ENCODE peak calls at places on chromosomes 11 and 22, in nine cellular contexts. One of them, this sample, is unnamed.

GRCh38 chr11:65858354-65859133 is 564 bp upstream of the CFL1 start:
- ATAC-seq in IMR-90: peak
- ATAC-seq in mucosa of descending colon: no peak
- ATAC-seq in activated B cell treated with CpG ODN at 0.5 μM for 24 hours: no peak
- ATAC-seq in activated naive CD8-positive, alpha-beta T cell treated with anti-CD3 and anti-CD28 coated beads, Interleukin-2, amount 50 U/mL, for 24 hours: no peak
- ATAC-seq in CD8-positive, alpha-beta T cell: no peak
- ATAC-seq in Right ventricle myocardium inferior: no peak
- ATAC-seq in stimulated activated naive CD8-positive, alpha-beta T cell treated with anti-CD3 and anti-CD28 coated beads, Interleukin-15, amount 100 ng/mL, for 72 hours: no peak
- ATAC-seq in Right ventricle myocardium superior: peak
- ATAC-seq in this sample: peak

GRCh38 chr22:40204331-40205116 is 26.8 kb downstream of the TNRC6B start:
- ATAC-seq in IMR-90: peak
- ATAC-seq in mucosa of descending colon: peak
- ATAC-seq in activated B cell treated with CpG ODN at 0.5 μM for 24 hours: no peak
- ATAC-seq in activated naive CD8-positive, alpha-beta T cell treated with anti-CD3 and anti-CD28 coated beads, Interleukin-2, amount 50 U/mL, for 24 hours: no peak
- ATAC-seq in CD8-positive, alpha-beta T cell: no peak
- ATAC-seq in Right ventricle myocardium inferior: peak
- ATAC-seq in stimulated activated naive CD8-positive, alpha-beta T cell treated with anti-CD3 and anti-CD28 coated beads, Interleukin-15, amount 100 ng/mL, for 72 hours: no peak
- ATAC-seq in Right ventricle myocardium superior: peak
- ATAC-seq in this sample: peak

GRCh38 chr11:68488623-68489022 is 28.1 kb downstream of the PPP6R3 start:
- ATAC-seq in IMR-90: no peak
- ATAC-seq in mucosa of descending colon: no peak
- ATAC-seq in activated B cell treated with CpG ODN at 0.5 μM for 24 hours: no peak
- ATAC-seq in activated naive CD8-positive, alpha-beta T cell treated with anti-CD3 and anti-CD28 coated beads, Interleukin-2, amount 50 U/mL, for 24 hours: no peak
- ATAC-seq in CD8-positive, alpha-beta T cell: no peak
- ATAC-seq in Right ventricle myocardium inferior: no peak
- ATAC-seq in stimulated activated naive CD8-positive, alpha-beta T cell treated with anti-CD3 and anti-CD28 coated beads, Interleukin-15, amount 100 ng/mL, for 72 hours: no peak
- ATAC-seq in Right ventricle myocardium superior: peak
- ATAC-seq in this sample: no peak

GRCh38 chr11:15113381-15113780 is 1.3 kb upstream of the INSC start:
- ATAC-seq in IMR-90: no peak
- ATAC-seq in mucosa of descending colon: peak
- ATAC-seq in activated B cell treated with CpG ODN at 0.5 μM for 24 hours: peak
- ATAC-seq in activated naive CD8-positive, alpha-beta T cell treated with anti-CD3 and anti-CD28 coated beads, Interleukin-2, amount 50 U/mL, for 24 hours: peak
- ATAC-seq in CD8-positive, alpha-beta T cell: peak
- ATAC-seq in Right ventricle myocardium inferior: no peak
- ATAC-seq in stimulated activated naive CD8-positive, alpha-beta T cell treated with anti-CD3 and anti-CD28 coated beads, Interleukin-15, amount 100 ng/mL, for 72 hours: peak
- ATAC-seq in Right ventricle myocardium superior: no peak
- ATAC-seq in this sample: no peak

GRCh38 chr11:46663277-46663940 is 37.0 kb downstream of the ARHGAP1 start:
- ATAC-seq in IMR-90: peak
- ATAC-seq in mucosa of descending colon: no peak
- ATAC-seq in activated B cell treated with CpG ODN at 0.5 μM for 24 hours: no peak
- ATAC-seq in activated naive CD8-positive, alpha-beta T cell treated with anti-CD3 and anti-CD28 coated beads, Interleukin-2, amount 50 U/mL, for 24 hours: no peak
- ATAC-seq in CD8-positive, alpha-beta T cell: no peak
- ATAC-seq in Right ventricle myocardium inferior: no peak
- ATAC-seq in stimulated activated naive CD8-positive, alpha-beta T cell treated with anti-CD3 and anti-CD28 coated beads, Interleukin-15, amount 100 ng/mL, for 72 hours: no peak
- ATAC-seq in Right ventricle myocardium superior: no peak
- ATAC-seq in this sample: no peak

GRCh38 chr22:37533995-37534394 is 14.8 kb upstream of the CARD10 start:
- ATAC-seq in IMR-90: peak
- ATAC-seq in mucosa of descending colon: peak
- ATAC-seq in activated B cell treated with CpG ODN at 0.5 μM for 24 hours: no peak
- ATAC-seq in activated naive CD8-positive, alpha-beta T cell treated with anti-CD3 and anti-CD28 coated beads, Interleukin-2, amount 50 U/mL, for 24 hours: peak
- ATAC-seq in CD8-positive, alpha-beta T cell: no peak
- ATAC-seq in Right ventricle myocardium inferior: no peak
- ATAC-seq in stimulated activated naive CD8-positive, alpha-beta T cell treated with anti-CD3 and anti-CD28 coated beads, Interleukin-15, amount 100 ng/mL, for 72 hours: peak
- ATAC-seq in Right ventricle myocardium superior: no peak
- ATAC-seq in this sample: peak

GRCh38 chr11:693887-694562 is 997 bp downstream of the DEAF1 start:
- ATAC-seq in IMR-90: no peak
- ATAC-seq in mucosa of descending colon: no peak
- ATAC-seq in activated B cell treated with CpG ODN at 0.5 μM for 24 hours: no peak
- ATAC-seq in activated naive CD8-positive, alpha-beta T cell treated with anti-CD3 and anti-CD28 coated beads, Interleukin-2, amount 50 U/mL, for 24 hours: no peak
- ATAC-seq in CD8-positive, alpha-beta T cell: no peak
- ATAC-seq in Right ventricle myocardium inferior: no peak
- ATAC-seq in stimulated activated naive CD8-positive, alpha-beta T cell treated with anti-CD3 and anti-CD28 coated beads, Interleukin-15, amount 100 ng/mL, for 72 hours: no peak
- ATAC-seq in Right ventricle myocardium superior: no peak
- ATAC-seq in this sample: no peak

GRCh38 chr22:45977003-45977395 is at the start of gene WNT7B:
- ATAC-seq in IMR-90: no peak
- ATAC-seq in mucosa of descending colon: peak
- ATAC-seq in activated B cell treated with CpG ODN at 0.5 μM for 24 hours: no peak
- ATAC-seq in activated naive CD8-positive, alpha-beta T cell treated with anti-CD3 and anti-CD28 coated beads, Interleukin-2, amount 50 U/mL, for 24 hours: no peak
- ATAC-seq in CD8-positive, alpha-beta T cell: no peak
- ATAC-seq in Right ventricle myocardium inferior: no peak
- ATAC-seq in stimulated activated naive CD8-positive, alpha-beta T cell treated with anti-CD3 and anti-CD28 coated beads, Interleukin-15, amount 100 ng/mL, for 72 hours: no peak
- ATAC-seq in Right ventricle myocardium superior: no peak
- ATAC-seq in this sample: no peak

GRCh38 chr11:103091024-103091423 is 936 bp downstream of the DCUN1D5 start:
- ATAC-seq in IMR-90: peak
- ATAC-seq in mucosa of descending colon: no peak
- ATAC-seq in activated B cell treated with CpG ODN at 0.5 μM for 24 hours: no peak
- ATAC-seq in activated naive CD8-positive, alpha-beta T cell treated with anti-CD3 and anti-CD28 coated beads, Interleukin-2, amount 50 U/mL, for 24 hours: no peak
- ATAC-seq in CD8-positive, alpha-beta T cell: no peak
- ATAC-seq in Right ventricle myocardium inferior: no peak
- ATAC-seq in stimulated activated naive CD8-positive, alpha-beta T cell treated with anti-CD3 and anti-CD28 coated beads, Interleukin-15, amount 100 ng/mL, for 72 hours: no peak
- ATAC-seq in Right ventricle myocardium superior: no peak
- ATAC-seq in this sample: peak

GRCh38 chr22:36151006-36151595 is 9.5 kb downstream of the APOL3 start:
- ATAC-seq in IMR-90: no peak
- ATAC-seq in mucosa of descending colon: no peak
- ATAC-seq in activated B cell treated with CpG ODN at 0.5 μM for 24 hours: no peak
- ATAC-seq in activated naive CD8-positive, alpha-beta T cell treated with anti-CD3 and anti-CD28 coated beads, Interleukin-2, amount 50 U/mL, for 24 hours: no peak
- ATAC-seq in CD8-positive, alpha-beta T cell: no peak
- ATAC-seq in Right ventricle myocardium inferior: peak
- ATAC-seq in stimulated activated naive CD8-positive, alpha-beta T cell treated with anti-CD3 and anti-CD28 coated beads, Interleukin-15, amount 100 ng/mL, for 72 hours: no peak
- ATAC-seq in Right ventricle myocardium superior: peak
- ATAC-seq in this sample: no peak

GRCh38 chr11:109378049-109378448 is 43.9 kb upstream of the C11orf87 start:
- ATAC-seq in IMR-90: no peak
- ATAC-seq in mucosa of descending colon: no peak
- ATAC-seq in activated B cell treated with CpG ODN at 0.5 μM for 24 hours: no peak
- ATAC-seq in activated naive CD8-positive, alpha-beta T cell treated with anti-CD3 and anti-CD28 coated beads, Interleukin-2, amount 50 U/mL, for 24 hours: no peak
- ATAC-seq in CD8-positive, alpha-beta T cell: no peak
- ATAC-seq in Right ventricle myocardium inferior: peak
- ATAC-seq in stimulated activated naive CD8-positive, alpha-beta T cell treated with anti-CD3 and anti-CD28 coated beads, Interleukin-15, amount 100 ng/mL, for 72 hours: no peak
- ATAC-seq in Right ventricle myocardium superior: peak
- ATAC-seq in this sample: no peak

GRCh38 chr11:118334746-118335145 is 7.8 kb downstream of the CD3D start:
- ATAC-seq in IMR-90: no peak
- ATAC-seq in mucosa of descending colon: no peak
- ATAC-seq in activated B cell treated with CpG ODN at 0.5 μM for 24 hours: no peak
- ATAC-seq in activated naive CD8-positive, alpha-beta T cell treated with anti-CD3 and anti-CD28 coated beads, Interleukin-2, amount 50 U/mL, for 24 hours: no peak
- ATAC-seq in CD8-positive, alpha-beta T cell: peak
- ATAC-seq in Right ventricle myocardium inferior: no peak
- ATAC-seq in stimulated activated naive CD8-positive, alpha-beta T cell treated with anti-CD3 and anti-CD28 coated beads, Interleukin-15, amount 100 ng/mL, for 72 hours: no peak
- ATAC-seq in Right ventricle myocardium superior: no peak
- ATAC-seq in this sample: no peak

GRCh38 chr11:35893796-35894475 is 49.9 kb upstream of the LDLRAD3 start:
- ATAC-seq in IMR-90: no peak
- ATAC-seq in mucosa of descending colon: peak
- ATAC-seq in activated B cell treated with CpG ODN at 0.5 μM for 24 hours: no peak
- ATAC-seq in activated naive CD8-positive, alpha-beta T cell treated with anti-CD3 and anti-CD28 coated beads, Interleukin-2, amount 50 U/mL, for 24 hours: no peak
- ATAC-seq in CD8-positive, alpha-beta T cell: no peak
- ATAC-seq in Right ventricle myocardium inferior: no peak
- ATAC-seq in stimulated activated naive CD8-positive, alpha-beta T cell treated with anti-CD3 and anti-CD28 coated beads, Interleukin-15, amount 100 ng/mL, for 72 hours: no peak
- ATAC-seq in Right ventricle myocardium superior: no peak
- ATAC-seq in this sample: no peak

GRCh38 chr11:82889133-82890001 is 10.9 kb downstream of the PRCP start:
- ATAC-seq in IMR-90: no peak
- ATAC-seq in mucosa of descending colon: peak
- ATAC-seq in activated B cell treated with CpG ODN at 0.5 μM for 24 hours: peak
- ATAC-seq in activated naive CD8-positive, alpha-beta T cell treated with anti-CD3 and anti-CD28 coated beads, Interleukin-2, amount 50 U/mL, for 24 hours: no peak
- ATAC-seq in CD8-positive, alpha-beta T cell: no peak
- ATAC-seq in Right ventricle myocardium inferior: peak
- ATAC-seq in stimulated activated naive CD8-positive, alpha-beta T cell treated with anti-CD3 and anti-CD28 coated beads, Interleukin-15, amount 100 ng/mL, for 72 hours: no peak
- ATAC-seq in Right ventricle myocardium superior: peak
- ATAC-seq in this sample: no peak

GRCh38 chr11:19526119-19526518 is 186.5 kb upstream of the NAV2 start:
- ATAC-seq in IMR-90: no peak
- ATAC-seq in mucosa of descending colon: no peak
- ATAC-seq in activated B cell treated with CpG ODN at 0.5 μM for 24 hours: no peak
- ATAC-seq in activated naive CD8-positive, alpha-beta T cell treated with anti-CD3 and anti-CD28 coated beads, Interleukin-2, amount 50 U/mL, for 24 hours: no peak
- ATAC-seq in CD8-positive, alpha-beta T cell: no peak
- ATAC-seq in Right ventricle myocardium inferior: no peak
- ATAC-seq in stimulated activated naive CD8-positive, alpha-beta T cell treated with anti-CD3 and anti-CD28 coated beads, Interleukin-15, amount 100 ng/mL, for 72 hours: no peak
- ATAC-seq in Right ventricle myocardium superior: no peak
- ATAC-seq in this sample: no peak

GRCh38 chr11:71428861-71429435 is 19.2 kb downstream of the DHCR7 start:
- ATAC-seq in IMR-90: no peak
- ATAC-seq in mucosa of descending colon: no peak
- ATAC-seq in activated B cell treated with CpG ODN at 0.5 μM for 24 hours: no peak
- ATAC-seq in activated naive CD8-positive, alpha-beta T cell treated with anti-CD3 and anti-CD28 coated beads, Interleukin-2, amount 50 U/mL, for 24 hours: no peak
- ATAC-seq in CD8-positive, alpha-beta T cell: no peak
- ATAC-seq in Right ventricle myocardium inferior: peak
- ATAC-seq in stimulated activated naive CD8-positive, alpha-beta T cell treated with anti-CD3 and anti-CD28 coated beads, Interleukin-15, amount 100 ng/mL, for 72 hours: no peak
- ATAC-seq in Right ventricle myocardium superior: peak
- ATAC-seq in this sample: no peak

GRCh38 chr11:24723231-24723630 is 226.4 kb downstream of the LUZP2 start:
- ATAC-seq in IMR-90: no peak
- ATAC-seq in mucosa of descending colon: no peak
- ATAC-seq in activated B cell treated with CpG ODN at 0.5 μM for 24 hours: no peak
- ATAC-seq in activated naive CD8-positive, alpha-beta T cell treated with anti-CD3 and anti-CD28 coated beads, Interleukin-2, amount 50 U/mL, for 24 hours: no peak
- ATAC-seq in CD8-positive, alpha-beta T cell: no peak
- ATAC-seq in Right ventricle myocardium inferior: no peak
- ATAC-seq in stimulated activated naive CD8-positive, alpha-beta T cell treated with anti-CD3 and anti-CD28 coated beads, Interleukin-15, amount 100 ng/mL, for 72 hours: no peak
- ATAC-seq in Right ventricle myocardium superior: no peak
- ATAC-seq in this sample: no peak

GRCh38 chr11:3346587-3346986 is 32.4 kb downstream of the ZNF195 start:
- ATAC-seq in IMR-90: no peak
- ATAC-seq in mucosa of descending colon: no peak
- ATAC-seq in activated B cell treated with CpG ODN at 0.5 μM for 24 hours: no peak
- ATAC-seq in activated naive CD8-positive, alpha-beta T cell treated with anti-CD3 and anti-CD28 coated beads, Interleukin-2, amount 50 U/mL, for 24 hours: no peak
- ATAC-seq in CD8-positive, alpha-beta T cell: no peak
- ATAC-seq in Right ventricle myocardium inferior: no peak
- ATAC-seq in stimulated activated naive CD8-positive, alpha-beta T cell treated with anti-CD3 and anti-CD28 coated beads, Interleukin-15, amount 100 ng/mL, for 72 hours: no peak
- ATAC-seq in Right ventricle myocardium superior: no peak
- ATAC-seq in this sample: no peak

GRCh38 chr11:102666331-102666957 is 39.1 kb downstream of the MMP27 start:
- ATAC-seq in IMR-90: peak
- ATAC-seq in mucosa of descending colon: peak
- ATAC-seq in activated B cell treated with CpG ODN at 0.5 μM for 24 hours: peak
- ATAC-seq in activated naive CD8-positive, alpha-beta T cell treated with anti-CD3 and anti-CD28 coated beads, Interleukin-2, amount 50 U/mL, for 24 hours: no peak
- ATAC-seq in CD8-positive, alpha-beta T cell: no peak
- ATAC-seq in Right ventricle myocardium inferior: no peak
- ATAC-seq in stimulated activated naive CD8-positive, alpha-beta T cell treated with anti-CD3 and anti-CD28 coated beads, Interleukin-15, amount 100 ng/mL, for 72 hours: no peak
- ATAC-seq in Right ventricle myocardium superior: peak
- ATAC-seq in this sample: peak

GRCh38 chr11:2924381-2924780 is 4.8 kb downstream of the PHLDA2 start:
- ATAC-seq in IMR-90: no peak
- ATAC-seq in mucosa of descending colon: peak
- ATAC-seq in activated B cell treated with CpG ODN at 0.5 μM for 24 hours: no peak
- ATAC-seq in activated naive CD8-positive, alpha-beta T cell treated with anti-CD3 and anti-CD28 coated beads, Interleukin-2, amount 50 U/mL, for 24 hours: no peak
- ATAC-seq in CD8-positive, alpha-beta T cell: no peak
- ATAC-seq in Right ventricle myocardium inferior: no peak
- ATAC-seq in stimulated activated naive CD8-positive, alpha-beta T cell treated with anti-CD3 and anti-CD28 coated beads, Interleukin-15, amount 100 ng/mL, for 72 hours: no peak
- ATAC-seq in Right ventricle myocardium superior: peak
- ATAC-seq in this sample: no peak

GRCh38 chr11:34531663-34532062 is 18.1 kb upstream of the ELF5 start:
- ATAC-seq in IMR-90: no peak
- ATAC-seq in mucosa of descending colon: no peak
- ATAC-seq in activated B cell treated with CpG ODN at 0.5 μM for 24 hours: no peak
- ATAC-seq in activated naive CD8-positive, alpha-beta T cell treated with anti-CD3 and anti-CD28 coated beads, Interleukin-2, amount 50 U/mL, for 24 hours: no peak
- ATAC-seq in CD8-positive, alpha-beta T cell: no peak
- ATAC-seq in Right ventricle myocardium inferior: no peak
- ATAC-seq in stimulated activated naive CD8-positive, alpha-beta T cell treated with anti-CD3 and anti-CD28 coated beads, Interleukin-15, amount 100 ng/mL, for 72 hours: no peak
- ATAC-seq in Right ventricle myocardium superior: no peak
- ATAC-seq in this sample: no peak

GRCh38 chr11:2480874-2481220 is 36.0 kb downstream of the KCNQ1 start:
- ATAC-seq in IMR-90: no peak
- ATAC-seq in mucosa of descending colon: peak
- ATAC-seq in activated B cell treated with CpG ODN at 0.5 μM for 24 hours: peak
- ATAC-seq in activated naive CD8-positive, alpha-beta T cell treated with anti-CD3 and anti-CD28 coated beads, Interleukin-2, amount 50 U/mL, for 24 hours: peak
- ATAC-seq in CD8-positive, alpha-beta T cell: peak
- ATAC-seq in Right ventricle myocardium inferior: peak
- ATAC-seq in stimulated activated naive CD8-positive, alpha-beta T cell treated with anti-CD3 and anti-CD28 coated beads, Interleukin-15, amount 100 ng/mL, for 72 hours: peak
- ATAC-seq in Right ventricle myocardium superior: peak
- ATAC-seq in this sample: no peak

GRCh38 chr11:83938148-83938547 is 652.0 kb upstream of the CCDC90B start:
- ATAC-seq in IMR-90: no peak
- ATAC-seq in mucosa of descending colon: no peak
- ATAC-seq in activated B cell treated with CpG ODN at 0.5 μM for 24 hours: no peak
- ATAC-seq in activated naive CD8-positive, alpha-beta T cell treated with anti-CD3 and anti-CD28 coated beads, Interleukin-2, amount 50 U/mL, for 24 hours: no peak
- ATAC-seq in CD8-positive, alpha-beta T cell: no peak
- ATAC-seq in Right ventricle myocardium inferior: no peak
- ATAC-seq in stimulated activated naive CD8-positive, alpha-beta T cell treated with anti-CD3 and anti-CD28 coated beads, Interleukin-15, amount 100 ng/mL, for 72 hours: no peak
- ATAC-seq in Right ventricle myocardium superior: no peak
- ATAC-seq in this sample: no peak

GRCh38 chr11:107921997-107922396 is 6.3 kb upstream of the RAB39A start:
- ATAC-seq in IMR-90: no peak
- ATAC-seq in mucosa of descending colon: no peak
- ATAC-seq in activated B cell treated with CpG ODN at 0.5 μM for 24 hours: no peak
- ATAC-seq in activated naive CD8-positive, alpha-beta T cell treated with anti-CD3 and anti-CD28 coated beads, Interleukin-2, amount 50 U/mL, for 24 hours: no peak
- ATAC-seq in CD8-positive, alpha-beta T cell: no peak
- ATAC-seq in Right ventricle myocardium inferior: no peak
- ATAC-seq in stimulated activated naive CD8-positive, alpha-beta T cell treated with anti-CD3 and anti-CD28 coated beads, Interleukin-15, amount 100 ng/mL, for 72 hours: no peak
- ATAC-seq in Right ventricle myocardium superior: no peak
- ATAC-seq in this sample: no peak

GRCh38 chr22:41271787-41272186 is 14.2 kb downstream of the RANGAP1 start:
- ATAC-seq in IMR-90: no peak
- ATAC-seq in mucosa of descending colon: no peak
- ATAC-seq in activated B cell treated with CpG ODN at 0.5 μM for 24 hours: no peak
- ATAC-seq in activated naive CD8-positive, alpha-beta T cell treated with anti-CD3 and anti-CD28 coated beads, Interleukin-2, amount 50 U/mL, for 24 hours: no peak
- ATAC-seq in CD8-positive, alpha-beta T cell: no peak
- ATAC-seq in Right ventricle myocardium inferior: no peak
- ATAC-seq in stimulated activated naive CD8-positive, alpha-beta T cell treated with anti-CD3 and anti-CD28 coated beads, Interleukin-15, amount 100 ng/mL, for 72 hours: peak
- ATAC-seq in Right ventricle myocardium superior: no peak
- ATAC-seq in this sample: no peak

GRCh38 chr11:68418671-68419070 is 41.9 kb upstream of the PPP6R3 start:
- ATAC-seq in IMR-90: no peak
- ATAC-seq in mucosa of descending colon: no peak
- ATAC-seq in activated B cell treated with CpG ODN at 0.5 μM for 24 hours: no peak
- ATAC-seq in activated naive CD8-positive, alpha-beta T cell treated with anti-CD3 and anti-CD28 coated beads, Interleukin-2, amount 50 U/mL, for 24 hours: no peak
- ATAC-seq in CD8-positive, alpha-beta T cell: no peak
- ATAC-seq in Right ventricle myocardium inferior: no peak
- ATAC-seq in stimulated activated naive CD8-positive, alpha-beta T cell treated with anti-CD3 and anti-CD28 coated beads, Interleukin-15, amount 100 ng/mL, for 72 hours: no peak
- ATAC-seq in Right ventricle myocardium superior: no peak
- ATAC-seq in this sample: no peak